ENCODE peak calls at places on chromosome 14, in ten cellular contexts. M is stimulated activated CD8-positive, alpha-beta memory T cell treated with anti-CD3 and anti-CD28 coated beads, Interleukin-15, amount 100 ng/mL, for 1 hour; C is AG09309; F is T-helper 9 cell; B is iris pigment epithelial cell; S is germinal center; G is cortex of kidney; K is H4; V is fibroblast of mammary gland; A is COR-L47. P is an unnamed sample.

GRCh38 chr14:93683241-93683640 is 105.0 kb downstream of the PRIMA1 start:
- DNase-seq in F (no peak), M (no peak), S (peak), G (no peak), A (no peak), B (no peak), V (peak), C (no peak), K (peak), P (peak)

GRCh38 chr14:93045965-93046695 is 69.6 kb downstream of the ITPK1 start:
- DNase-seq in B (peak), G (no peak), V (peak), F (no peak), A (no peak), K (peak), M (no peak), S (no peak), C (peak), P (no peak)

GRCh38 chr14:85054178-85054577 is 475.8 kb upstream of the FLRT2 start:
- DNase-seq in G (no peak), V (no peak), F (no peak), S (no peak), M (no peak), C (no peak), K (no peak), B (no peak), A (no peak), P (no peak)

GRCh38 chr14:99758121-99758871 is 34.9 kb upstream of the EML1 start:
- DNase-seq in M (no peak), G (no peak), F (no peak), A (no peak), K (peak), C (peak), S (no peak), V (peak), B (peak), P (no peak)

GRCh38 chr14:106442857-106443256 is 916.5 kb downstream of the TMEM121 start:
- DNase-seq in F (peak), A (no peak), B (no peak), M (no peak), G (no peak), K (no peak), V (no peak), S (peak), C (no peak), P (no peak)

GRCh38 chr14:89304972-89305703 is 111.9 kb downstream of the FOXN3 start:
- DNase-seq in A (no peak), C (no peak), K (no peak), S (peak), V (peak), B (peak), M (no peak), F (no peak), G (no peak), P (no peak)

GRCh38 chr14:78697341-78697740 is 527.2 kb downstream of the NRXN3 start:
- DNase-seq in C (no peak), B (peak), S (no peak), G (no peak), A (peak), V (peak), F (no peak), K (no peak), M (no peak), P (peak)

GRCh38 chr14:104442107-104442551 is 137.4 kb upstream of the C14orf180 start:
- DNase-seq in V (no peak), C (no peak), S (no peak), F (no peak), K (no peak), A (no peak), G (no peak), M (no peak), B (no peak), P (no peak)

GRCh38 chr14:92759679-92760523 is 11.5 kb upstream of the LGMN start:
- DNase-seq in C (no peak), S (no peak), A (no peak), B (no peak), F (no peak), G (no peak), V (no peak), K (no peak), M (no peak), P (no peak)

GRCh38 chr14:94540031-94540794 is 21.0 kb upstream of the SERPINA4 start:
- DNase-seq in C (peak), F (no peak), V (peak), M (no peak), S (no peak), K (no peak), A (no peak), G (no peak), B (peak), P (no peak)

GRCh38 chr14:101075801-101076413 is 172.4 kb upstream of the RTL1 start:
- DNase-seq in G (no peak), K (no peak), V (no peak), C (no peak), B (no peak), S (no peak), F (no peak), M (no peak), A (no peak), P (no peak)

GRCh38 chr14:53236708-53237107 is 83.6 kb upstream of the DDHD1 start:
- DNase-seq in S (no peak), K (no peak), F (no peak), B (no peak), A (no peak), G (no peak), V (no peak), C (no peak), M (no peak), P (no peak)

GRCh38 chr14:78448483-78449094 is 278.4 kb downstream of the NRXN3 start:
- DNase-seq in C (no peak), V (peak), G (no peak), M (no peak), F (no peak), A (peak), K (no peak), S (peak), B (peak), P (peak)

GRCh38 chr14:51216602-51217001 is 23.4 kb upstream of the TMX1 start:
- DNase-seq in C (no peak), B (no peak), G (no peak), M (no peak), F (no peak), V (no peak), K (no peak), A (no peak), S (no peak), P (no peak)

GRCh38 chr14:58555647-58556046 is 82.1 kb upstream of the DACT1 start:
- DNase-seq in K (no peak), G (no peak), C (no peak), M (no peak), S (no peak), B (no peak), F (no peak), V (no peak), A (no peak), P (no peak)

GRCh38 chr14:95515523-95516517 is 630 bp downstream of the SYNE3 start:
- DNase-seq in C (no peak), S (peak), V (no peak), B (no peak), M (peak), F (peak), G (no peak), A (peak), K (peak), P (peak)

GRCh38 chr14:20652996-20653975 is 11.8 kb upstream of the OR6S1 start:
- DNase-seq in B (peak), S (no peak), F (no peak), M (no peak), V (peak), G (no peak), C (no peak), K (peak), A (no peak), P (no peak)

GRCh38 chr14:58815046-58815701 is 177.4 kb downstream of the DACT1 start:
- DNase-seq in A (no peak), C (no peak), F (no peak), G (no peak), V (peak), M (no peak), S (no peak), K (no peak), B (peak), P (no peak)

GRCh38 chr14:22466520-22466919 is 122.5 kb downstream of the DAD1 start:
- DNase-seq in G (no peak), K (no peak), S (no peak), A (no peak), B (peak), F (no peak), M (no peak), C (no peak), V (peak), P (no peak)

GRCh38 chr14:62420853-62421252 is 624.4 kb downstream of the KCNH5 start:
- DNase-seq in A (no peak), F (no peak), M (no peak), V (no peak), S (no peak), G (no peak), B (no peak), K (no peak), C (no peak), P (no peak)

GRCh38 chr14:22622220-22622619 is 21.9 kb downstream of the OR6J1 start:
- DNase-seq in S (no peak), M (no peak), C (no peak), F (no peak), A (no peak), B (peak), V (peak), G (no peak), K (no peak), P (no peak)

GRCh38 chr14:54737132-54737711 is 165.4 kb downstream of the GCH1 start:
- DNase-seq in S (no peak), K (peak), V (peak), C (no peak), G (no peak), M (no peak), F (no peak), B (peak), A (no peak), P (no peak)

GRCh38 chr14:77181124-77181602 is 435 bp upstream of the TMEM63C start:
- DNase-seq in S (no peak), G (no peak), B (no peak), A (no peak), K (no peak), V (no peak), M (no peak), C (no peak), F (no peak), P (no peak)

GRCh38 chr14:80364274-80364673 is 153.0 kb upstream of the DIO2 start:
- DNase-seq in K (peak), S (no peak), B (peak), V (peak), G (no peak), F (no peak), C (peak), A (peak), M (no peak), P (peak)

GRCh38 chr14:47674546-47675238 is 713 bp downstream of the MDGA2 start:
- DNase-seq in A (no peak), C (no peak), V (no peak), S (no peak), K (no peak), G (no peak), B (peak), M (no peak), F (no peak), P (no peak)

GRCh38 chr14:86391085-86391484 is 861.1 kb downstream of the FLRT2 start:
- DNase-seq in C (no peak), S (no peak), F (no peak), A (no peak), K (no peak), M (no peak), G (no peak), B (no peak), V (no peak), P (no peak)

GRCh38 chr14:93832076-93832475 is 43.8 kb upstream of the PRIMA1 start:
- DNase-seq in B (no peak), M (no peak), K (no peak), V (no peak), C (no peak), S (no peak), G (no peak), F (no peak), A (no peak), P (peak)